ENCODE peak calls at places on chromosomes 16 and 17, in seven cellular contexts. M, D, F, B, R, P and G are unnamed samples.

GRCh38 chr16:69494993-69495392 is 70.6 kb downstream of the CYB5B start:
- DNase-seq in D (no peak), M (peak), B (peak), P (peak), F (peak), R (peak), G (no peak)

GRCh38 chr17:82297804-82298537 is 19.4 kb downstream of the CD7 start:
- DNase-seq in B (peak), F (no peak), P (no peak), M (no peak), D (peak), R (peak), G (peak)

GRCh38 chr17:34710226-34710625 is 130.8 kb downstream of the TMEM132E start:
- DNase-seq in M (no peak), B (no peak), R (no peak), F (no peak), D (no peak), P (peak), G (no peak)

GRCh38 chr17:34110315-34110714 is 144.8 kb upstream of the CCL2 start:
- DNase-seq in F (peak), B (no peak), D (no peak), M (no peak), R (no peak), P (peak), G (no peak)

GRCh38 chr16:24729967-24730815 is 740 bp downstream of the TNRC6A start:
- DNase-seq in R (peak), D (peak), M (no peak), B (peak), F (peak), P (no peak), G (peak)

GRCh38 chr17:3888343-3889171 is 4.3 kb downstream of the CAMKK1 start:
- DNase-seq in M (no peak), F (peak), B (peak), R (no peak), P (peak), D (peak), G (peak)

GRCh38 chr17:72890711-72891110 is 201.8 kb downstream of the SLC39A11 start:
- DNase-seq in B (peak), M (no peak), F (no peak), D (no peak), P (no peak), R (no peak), G (no peak)

GRCh38 chr16:81522141-81522701 is 77.6 kb downstream of the CMIP start:
- DNase-seq in M (no peak), D (no peak), F (no peak), B (no peak), R (no peak), P (peak), G (no peak)

GRCh38 chr16:9351841-9352434 is 260.5 kb downstream of the HAPSTR1 start:
- DNase-seq in D (no peak), M (no peak), B (no peak), F (peak), P (peak), R (no peak), G (no peak)

GRCh38 chr16:57304169-57305061 is 19.9 kb upstream of the PLLP start:
- DNase-seq in D (peak), F (no peak), B (peak), M (peak), R (no peak), P (no peak), G (peak)

GRCh38 chr17:81401727-81402529 is 6.7 kb downstream of the BAHCC1 start:
- DNase-seq in M (no peak), R (peak), D (no peak), B (no peak), F (peak), P (peak), G (no peak)

GRCh38 chr17:65794572-65794971 is 233.1 kb upstream of the AXIN2 start:
- DNase-seq in B (peak), M (peak), R (peak), F (peak), D (peak), P (peak), G (no peak)

GRCh38 chr16:561957-562938 is 2.1 kb downstream of the PRR35 start:
- DNase-seq in F (no peak), D (no peak), R (no peak), P (no peak), B (no peak), M (no peak), G (no peak)

GRCh38 chr17:39195568-39196160 is 1.8 kb downstream of the CACNB1 start:
- DNase-seq in D (no peak), M (no peak), F (no peak), P (peak), R (peak), B (peak), G (no peak)

GRCh38 chr17:21286066-21286770 is 1.7 kb downstream of the MAP2K3 start:
- DNase-seq in F (peak), R (peak), B (peak), D (peak), M (peak), P (no peak), G (peak)

GRCh38 chr16:67252806-67253497 is 4.2 kb downstream of the SLC9A5 start:
- DNase-seq in M (no peak), D (no peak), P (no peak), B (no peak), F (no peak), R (no peak), G (no peak)

DNA sequence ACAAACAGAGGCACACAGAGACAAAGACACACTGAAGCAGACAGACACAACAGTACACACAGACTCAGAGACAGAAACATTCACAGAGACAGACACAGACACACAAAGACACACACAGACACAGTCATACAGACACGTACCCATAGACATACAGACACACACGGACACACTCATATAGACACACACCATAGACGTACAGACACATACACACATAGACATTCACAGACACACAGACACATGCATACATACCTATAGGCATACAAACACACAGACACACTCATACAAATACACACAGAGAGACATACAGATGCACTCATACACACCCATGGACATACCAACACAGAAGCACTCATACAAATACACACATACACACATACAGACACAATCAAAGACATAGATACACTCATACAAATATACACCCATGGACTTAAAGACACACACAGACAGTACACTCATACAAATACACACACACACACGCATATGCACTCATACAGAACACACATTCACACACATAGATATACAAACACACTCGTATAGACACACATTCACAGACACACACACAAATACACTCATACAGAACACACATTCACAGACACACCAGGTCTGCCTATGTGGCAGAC is 19.9 kb upstream of the MRTFB start:
- DNase-seq in B (no peak), P (no peak), F (no peak), R (no peak), M (no peak), D (no peak), G (no peak)
- H2AFZ ChIP-seq in B (no peak), P (no peak), F (no peak), R (no peak), M (no peak), D (peak), G (peak)

GRCh38 chr16:50254072-50254471 is 12.3 kb upstream of the ADCY7 start:
- DNase-seq in M (no peak), F (no peak), D (no peak), R (no peak), B (no peak), P (no peak), G (no peak)
- H3K4me2 ChIP-seq in M (no peak), F (no peak), D (no peak), R (no peak), B (no peak), P (no peak), G (no peak)

GRCh38 chr16:65546353-65546791 is 424.5 kb upstream of the CDH11 start:
- DNase-seq in B (peak), D (peak), P (no peak), R (no peak), M (no peak), F (no peak), G (no peak)
- H2AFZ ChIP-seq in B (peak), D (no peak), P (no peak), R (no peak), M (no peak), F (no peak), G (no peak)

GRCh38 chr16:54363760-54364159 is 77.2 kb upstream of the IRX3 start:
- DNase-seq in B (no peak), M (no peak), F (peak), R (no peak), P (no peak), D (no peak), G (no peak)
- H3K4me2 ChIP-seq in B (no peak), M (no peak), F (peak), R (no peak), P (no peak), D (no peak), G (no peak)

DNA sequence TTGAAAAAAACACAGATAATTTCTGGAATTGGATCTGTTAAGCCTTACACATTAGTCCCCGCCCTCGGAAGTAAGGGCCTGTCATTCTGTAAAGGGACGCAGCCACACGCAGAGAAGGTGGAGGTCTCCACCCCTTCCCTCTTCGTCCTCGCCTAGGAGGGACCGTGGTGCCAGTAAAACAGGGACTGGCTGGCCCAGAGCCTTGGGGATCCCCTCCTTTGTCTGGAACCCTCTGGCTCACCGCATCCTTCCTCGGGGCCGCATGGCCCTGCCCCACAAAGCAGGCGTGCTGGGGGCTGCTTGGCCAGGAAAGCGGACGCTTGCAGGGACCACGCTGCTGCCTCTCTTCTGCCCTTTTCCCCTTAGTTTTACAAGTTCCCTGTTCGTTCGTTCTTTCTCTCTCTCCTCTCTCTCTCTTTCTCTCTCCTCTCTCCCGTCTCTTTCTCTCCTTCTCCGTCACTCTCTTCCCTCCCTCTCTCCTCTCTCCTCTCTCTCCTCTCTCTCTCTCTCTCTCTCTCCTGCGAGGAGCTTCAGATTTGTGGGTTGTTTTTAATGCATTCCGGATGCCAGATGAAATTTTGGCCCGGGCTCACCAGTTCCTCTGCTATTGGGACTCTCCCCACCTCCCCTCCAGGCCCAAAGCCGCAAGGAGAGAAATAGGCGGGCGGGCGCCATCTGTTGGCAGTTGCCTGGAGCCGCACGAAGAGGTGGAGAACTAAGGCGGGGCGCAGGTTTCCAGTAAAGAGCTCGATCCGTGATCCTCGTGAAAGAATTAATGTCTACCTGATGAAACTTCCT is 35.1 kb upstream of the CDRT4 start:
- DNase-seq in R (peak), B (peak), D (peak), P (peak), M (peak), F (peak), G (no peak)
- H2AFZ ChIP-seq in R (peak), B (peak), D (no peak), P (no peak), M (no peak), F (no peak), G (no peak)

DNA sequence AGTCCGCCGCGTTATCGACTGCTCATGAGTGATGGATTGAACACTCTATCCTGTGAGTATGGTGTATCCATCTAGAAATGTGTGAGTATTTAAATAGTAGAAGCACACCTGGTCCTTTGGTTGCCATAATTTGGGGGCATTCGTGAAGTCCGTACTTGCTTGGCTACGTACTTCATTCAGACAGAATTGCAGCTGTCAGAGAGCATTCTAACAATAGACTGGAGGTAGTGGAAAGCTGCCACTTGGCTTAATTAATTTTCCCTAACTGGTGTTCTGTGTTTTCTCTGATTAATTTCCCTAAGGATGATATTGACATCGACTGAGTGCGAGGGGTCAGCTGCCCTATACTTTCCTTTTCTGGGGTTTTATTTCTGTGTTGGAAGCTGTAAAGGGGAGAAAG is 14.1 kb downstream of the RPA1 start:
- DNase-seq in F (no peak), B (no peak), D (no peak), P (no peak), M (no peak), R (no peak), G (no peak)
- H3K4me2 ChIP-seq in F (no peak), B (no peak), D (no peak), P (no peak), M (no peak), R (no peak), G (no peak)

GRCh38 chr16:71526111-71526998 is at the start of gene CHST4:
- DNase-seq in B (peak), M (no peak), R (peak), P (peak), F (peak), D (peak), G (peak)
- H2AFZ ChIP-seq in B (peak), M (no peak), R (peak), P (peak), F (peak), D (no peak), G (peak)

GRCh38 chr16:89443727-89444084 is 46.7 kb downstream of the ANKRD11 start:
- DNase-seq in F (no peak), M (no peak), P (no peak), D (no peak), R (no peak), B (no peak), G (no peak)

GRCh38 chr16:89446136-89446974 is 44.0 kb downstream of the ANKRD11 start:
- DNase-seq in F (no peak), D (no peak), P (no peak), R (no peak), M (no peak), B (no peak), G (no peak)

GRCh38 chr16:89446975-89447293 is 43.4 kb downstream of the ANKRD11 start:
- DNase-seq in F (no peak), M (no peak), B (no peak), R (no peak), P (no peak), D (no peak), G (no peak)

GRCh38 chr16:89444151-89444723 is 46.1 kb downstream of the ANKRD11 start:
- DNase-seq in D (no peak), R (no peak), M (no peak), B (no peak), P (no peak), F (no peak), G (no peak)

GRCh38 chr16:89445166-89445565 is 45.2 kb downstream of the ANKRD11 start:
- DNase-seq in B (no peak), F (no peak), P (no peak), D (no peak), R (no peak), M (no peak), G (no peak)
- H3K4me2 ChIP-seq in B (no peak), F (no peak), P (no peak), D (peak), R (peak), M (peak), G (peak)

DNA sequence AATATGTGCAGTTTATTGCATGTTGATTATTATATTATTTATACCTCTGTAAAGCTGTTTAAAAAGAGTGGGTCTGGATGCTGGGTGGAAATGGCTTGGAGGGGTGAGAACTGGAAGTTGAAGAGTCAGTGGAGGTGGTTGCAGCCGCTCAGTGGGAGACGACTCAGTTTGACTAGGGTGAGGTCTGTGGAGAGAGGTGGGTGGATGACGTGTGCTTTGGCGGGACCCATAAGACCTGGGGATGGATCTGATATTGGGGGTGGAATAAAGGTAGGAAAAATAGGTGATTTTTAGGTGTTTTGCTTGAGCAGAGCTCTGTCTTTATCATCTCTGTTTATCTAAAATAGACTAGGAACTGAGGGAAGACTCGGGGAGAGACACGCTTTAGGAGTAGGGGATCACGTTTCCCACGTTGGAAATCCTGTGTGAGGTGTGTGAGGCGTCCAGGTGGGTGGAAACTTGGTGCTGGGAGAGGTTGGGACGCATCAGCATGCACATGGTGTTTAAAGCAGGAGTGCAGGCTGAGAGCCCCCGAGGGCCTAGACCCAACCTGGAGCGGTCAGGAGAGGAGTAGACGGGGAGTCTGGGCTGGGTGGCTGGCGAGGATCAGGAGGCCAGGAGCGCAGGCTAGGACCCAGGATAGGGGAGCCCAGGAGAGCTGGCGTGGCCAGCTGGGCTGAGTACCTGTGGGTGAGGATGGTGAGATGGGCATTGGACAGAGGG is 17.2 kb downstream of the NT5M start:
- DNase-seq in P (no peak), R (no peak), D (no peak), M (no peak), B (no peak), F (no peak), G (no peak)
- H2AFZ ChIP-seq in P (no peak), R (no peak), D (no peak), M (no peak), B (no peak), F (no peak), G (no peak)

DNA sequence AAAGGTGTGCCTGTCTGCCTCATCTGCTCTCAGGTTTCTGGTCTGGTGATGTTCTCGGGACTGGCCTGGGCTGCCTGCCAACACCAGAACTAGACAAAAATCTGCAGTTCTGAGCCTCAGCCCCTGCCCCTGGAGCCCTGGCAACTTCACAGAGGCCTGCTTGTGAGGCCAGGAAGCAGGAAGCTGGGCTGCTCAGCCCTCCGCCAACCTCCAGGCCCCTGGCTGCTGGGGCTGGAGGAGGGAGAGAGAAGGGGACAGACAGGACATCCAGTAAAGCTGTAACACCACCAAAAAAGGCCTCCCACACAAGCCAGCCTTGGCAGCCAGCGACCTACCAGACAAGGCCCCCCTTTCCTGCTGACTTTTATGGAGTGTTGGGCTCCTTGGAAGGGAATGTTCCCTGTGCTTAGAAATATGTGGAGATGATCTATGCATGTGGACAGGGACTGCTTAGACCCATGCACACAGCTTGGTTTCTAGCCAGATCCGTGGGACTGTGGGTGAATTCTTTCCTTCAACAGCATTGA is 157.6 kb downstream of the XYLT1 start:
- DNase-seq in R (no peak), M (no peak), B (peak), D (peak), P (no peak), F (no peak), G (peak)
- H3K4me2 ChIP-seq in R (no peak), M (no peak), B (peak), D (peak), P (no peak), F (no peak), G (no peak)